ENCODE peak calls at places on chromosome 17, in four cellular contexts. Z, U, A and E are unnamed samples.

GRCh38 chr17:46787478-46787877 is 31.0 kb downstream of the WNT3 start:
- DNase-seq in Z (no peak), U (no peak), A (no peak), E (no peak)

GRCh38 chr17:70239391-70239826 is 70.1 kb downstream of the KCNJ2 start:
- DNase-seq in Z (no peak), U (no peak), A (no peak), E (no peak)

GRCh38 chr17:39979865-39980401 is 674 bp upstream of the PSMD3 start:
- DNase-seq in Z (no peak), U (no peak), A (no peak), E (no peak)

GRCh38 chr17:33511670-33512069 is 218.6 kb upstream of the ASIC2 start:
- DNase-seq in Z (no peak), U (no peak), A (no peak), E (no peak)

GRCh38 chr17:1241904-1242303 is 28.3 kb upstream of the BHLHA9 start:
- DNase-seq in Z (no peak), U (no peak), A (peak; percentile 46), E (no peak)

GRCh38 chr17:77038860-77039555 is 101.8 kb upstream of the SEC14L1 start:
- DNase-seq in Z (peak; percentile 45), U (peak; percentile 35), A (no peak), E (no peak)

GRCh38 chr17:43601280-43602050 is 55.3 kb upstream of the ETV4 start:
- DNase-seq in Z (no peak), U (peak; percentile 86), A (no peak), E (no peak)

GRCh38 chr17:51435641-51436091 is 175.3 kb downstream of the UTP18 start:
- DNase-seq in Z (no peak), U (no peak), A (no peak), E (peak; percentile 69)

GRCh38 chr17:2466936-2467335 is 44.8 kb downstream of the METTL16 start:
- DNase-seq in Z (no peak), U (no peak), A (no peak), E (no peak)

GRCh38 chr17:42288078-42288984 is at the start of gene STAT5A:
- DNase-seq in Z (peak; percentile 89), U (peak; percentile 96), A (peak; percentile 73), E (peak; percentile 95)

GRCh38 chr17:49386373-49386772 is 24.3 kb upstream of the ZNF652 start:
- DNase-seq in Z (no peak), U (no peak), A (no peak), E (no peak)

GRCh38 chr17:45792995-45793755 is 9.1 kb downstream of the CRHR1 start:
- DNase-seq in Z (no peak), U (peak; percentile 50), A (no peak), E (no peak)

GRCh38 chr17:27466748-27467375 is 10.6 kb downstream of the KSR1 start:
- DNase-seq in Z (peak; percentile 31), U (no peak), A (no peak), E (peak; percentile 73)